ENCODE peak calls at places on chromosomes 2 and 18, in ten cellular contexts. C is fibroblast of pulmonary artery; L is NCI-H82; T is GM04504; S is endodermal cell; X is HTR-8/SVneo; V is NCI-H1105; B is left ventricle myocardium superior; U is activated CD8-positive, alpha-beta memory T cell treated with anti-CD3 and anti-CD28 coated beads for 24 hours; G is H54. J is an unnamed sample.
A peak's percentile ranks its signal among the peaks of the same experiment; 100 is the strongest.

GRCh38 chr2:219973136-219973535 is 345.7 kb downstream of the SLC4A3 start:
- DNase-seq in C (no peak), L (no peak), T (no peak), S (no peak), X (no peak), V (no peak), B (no peak), U (no peak), G (no peak), J (no peak)

GRCh38 chr2:41400057-41400665 is 647.7 kb upstream of the PKDCC start:
- DNase-seq in C (peak; percentile 22), L (peak; percentile 75), T (no peak), S (peak; percentile 74), X (no peak), V (no peak), B (no peak), U (no peak), G (no peak), J (no peak)

GRCh38 chr2:69645026-69645425 is 1.5 kb upstream of the AAK1 start:
- DNase-seq in C (no peak), L (no peak), T (no peak), S (peak; percentile 53), X (no peak), V (no peak), B (no peak), U (no peak), G (no peak), J (no peak)

GRCh38 chr2:240965296-240965904 is 33.0 kb upstream of the SNED1 start:
- DNase-seq in C (peak; percentile 40), L (no peak), T (no peak), S (peak; percentile 36), X (no peak), V (no peak), B (peak; percentile 46), U (no peak), G (no peak), J (no peak)

GRCh38 chr2:68152651-68153347 is 4.9 kb upstream of the PNO1 start:
- DNase-seq in C (no peak), L (no peak), T (no peak), S (no peak), X (no peak), V (no peak), B (no peak), U (no peak), G (no peak), J (no peak)

GRCh38 chr2:102334471-102334870 is 21.1 kb upstream of the IL18R1 start:
- DNase-seq in C (no peak), L (no peak), T (no peak), S (no peak), X (no peak), V (no peak), B (no peak), U (no peak), G (no peak), J (no peak)

GRCh38 chr2:64542071-64543005 is 18.2 kb downstream of the AFTPH start:
- DNase-seq in C (no peak), L (no peak), T (no peak), S (no peak), X (no peak), V (no peak), B (no peak), U (no peak), G (no peak), J (no peak)

GRCh38 chr2:46812381-46813024 is 103.1 kb downstream of the MCFD2 start:
- DNase-seq in C (peak; percentile 98), L (no peak), T (peak; percentile 98), S (peak; percentile 41), X (peak; percentile 91), V (no peak), B (peak; percentile 70), U (no peak), G (no peak), J (no peak)

GRCh38 chr18:46407471-46408166 is 249.4 kb downstream of the LOXHD1 start:
- DNase-seq in C (no peak), L (no peak), T (no peak), S (no peak), X (no peak), V (no peak), B (peak; percentile 52), U (no peak), G (no peak), J (peak; percentile 13)

GRCh38 chr2:173355866-173356508 is 1.3 kb downstream of the CDCA7 start:
- DNase-seq in C (peak; percentile 6), L (peak; percentile 42), T (no peak), S (peak; percentile 51), X (no peak), V (no peak), B (no peak), U (no peak), G (no peak), J (no peak)

J was measured in retinal pigment epithelial cell.